ENCODE peak calls at places on chromosomes 6 and 20, in nine cellular contexts. S is suprapubic skin, P is neural crest cell, E is GM23338, D is HFFc6, U is HCT116, I is BJ, V is HL-60, N is prostate gland. J is an unnamed sample.

GRCh38 chr20:8438748-8439147 is 306.7 kb downstream of the PLCB1 start:
- DNase-seq in N (no peak), D (no peak), P (no peak), E (no peak), I (no peak), V (no peak), S (no peak), U (no peak), J (no peak)

GRCh38 chr6:26329763-26330511 is 35.1 kb upstream of the BTN3A2 start:
- DNase-seq in I (no peak), P (peak), N (no peak), E (peak), U (no peak), S (no peak), D (peak), V (peak), J (no peak)

GRCh38 chr6:149114167-149114566 is 203.3 kb upstream of the TAB2 start:
- DNase-seq in I (no peak), N (no peak), D (no peak), V (no peak), U (no peak), P (no peak), S (no peak), E (no peak), J (no peak)

GRCh38 chr20:61959301-61959700 is 106.4 kb downstream of the TAF4 start:
- DNase-seq in E (peak), D (no peak), U (peak), S (no peak), P (no peak), N (no peak), V (no peak), I (no peak), J (peak)

GRCh38 chr6:87196275-87196842 is 41.0 kb downstream of the ZNF292 start:
- DNase-seq in I (no peak), N (no peak), U (no peak), V (no peak), E (no peak), S (no peak), P (no peak), D (peak), J (no peak)

GRCh38 chr6:166490671-166491500 is 95.6 kb downstream of the RAMACL start:
- DNase-seq in S (no peak), U (no peak), V (no peak), N (no peak), E (no peak), P (no peak), D (no peak), I (no peak), J (no peak)

GRCh38 chr6:139135578-139136545 is 982 bp downstream of the HECA start:
- DNase-seq in I (no peak), D (no peak), P (peak), N (peak), V (peak), U (no peak), S (peak), E (peak), J (peak)

GRCh38 chr6:160388922-160389321 is 40.7 kb downstream of the SLC22A3 start:
- DNase-seq in N (no peak), E (no peak), D (no peak), I (no peak), P (no peak), S (no peak), V (no peak), U (no peak), J (peak)

GRCh38 chr6:128443553-128443952 is 76.8 kb downstream of the PTPRK start:
- DNase-seq in U (no peak), N (no peak), S (no peak), E (no peak), V (no peak), I (no peak), P (no peak), D (no peak), J (no peak)

GRCh38 chr20:34736106-34736505 is 32.0 kb downstream of the TP53INP2 start:
- DNase-seq in D (no peak), S (no peak), V (no peak), P (no peak), N (no peak), I (no peak), E (no peak), U (no peak), J (no peak)

GRCh38 chr20:18722381-18722780 is 91.2 kb upstream of the SCP2D1 start:
- DNase-seq in E (no peak), N (no peak), V (no peak), U (no peak), I (no peak), S (no peak), D (no peak), P (no peak), J (no peak)

GRCh38 chr20:13205848-13206434 is 15.1 kb upstream of the ISM1 start:
- DNase-seq in E (no peak), U (no peak), V (no peak), D (no peak), I (no peak), P (no peak), S (no peak), N (no peak), J (peak)

GRCh38 chr6:49606696-49607390 is 29.8 kb downstream of the RHAG start:
- DNase-seq in S (no peak), E (peak), N (peak), D (peak), U (peak), I (peak), P (peak), V (peak), J (peak)

GRCh38 chr20:23265226-23265625 is 85.4 kb upstream of the NXT1 start:
- DNase-seq in N (no peak), D (no peak), P (no peak), I (no peak), U (no peak), S (peak), V (no peak), E (no peak), J (no peak)

GRCh38 chr6:168377856-168378832 is 58.6 kb upstream of the DACT2 start:
- DNase-seq in E (no peak), S (peak), D (no peak), P (no peak), V (no peak), I (no peak), U (no peak), N (no peak), J (no peak)

GRCh38 chr20:16106191-16106849 is 466.9 kb downstream of the KIF16B start:
- DNase-seq in U (no peak), P (no peak), V (no peak), I (no peak), E (no peak), S (no peak), D (no peak), N (no peak), J (no peak)

GRCh38 chr6:90936286-90936685 is 349.4 kb upstream of the MAP3K7 start:
- DNase-seq in I (no peak), D (no peak), V (no peak), E (no peak), N (no peak), P (no peak), U (no peak), S (no peak), J (no peak)

GRCh38 chr6:7629321-7629720 is 39.3 kb downstream of the SNRNP48 start:
- DNase-seq in V (no peak), D (peak), U (no peak), S (no peak), E (no peak), I (no peak), N (no peak), P (no peak), J (no peak)

GRCh38 chr6:132456700-132457143 is 55.4 kb upstream of the MOXD1 start:
- DNase-seq in V (peak), N (no peak), S (no peak), U (no peak), E (no peak), P (no peak), D (peak), I (no peak), J (no peak)

GRCh38 chr20:41201760-41202159 is 64.4 kb downstream of the PLCG1 start:
- DNase-seq in D (no peak), V (no peak), P (no peak), N (no peak), S (no peak), I (no peak), E (no peak), U (no peak), J (no peak)

GRCh38 chr6:17758113-17758512 is 51.4 kb upstream of the NUP153 start:
- DNase-seq in D (no peak), N (no peak), V (no peak), E (no peak), P (no peak), U (no peak), S (no peak), I (no peak), J (no peak)

GRCh38 chr20:41424025-41424424 is 57.4 kb upstream of the EMILIN3 start:
- DNase-seq in I (no peak), P (no peak), E (no peak), S (no peak), N (no peak), V (no peak), D (no peak), U (no peak), J (no peak)

GRCh38 chr6:75098709-75099108 is 107.1 kb downstream of the COL12A1 start:
- DNase-seq in D (peak), I (peak), S (no peak), N (no peak), U (peak), V (no peak), P (no peak), E (no peak), J (peak)

GRCh38 chr6:17987576-17988421 is at the start of gene KIF13A:
- DNase-seq in D (peak), N (peak), V (peak), U (no peak), E (peak), P (peak), S (peak), I (no peak), J (peak)

GRCh38 chr20:49245921-49246740 is 26.9 kb downstream of the DDX27 start:
- DNase-seq in D (peak), E (peak), V (peak), P (no peak), S (no peak), I (no peak), U (peak), N (peak), J (peak)

GRCh38 chr20:57211949-57212889 is 54.2 kb downstream of the BMP7 start:
- DNase-seq in E (peak), N (peak), S (peak), D (peak), P (peak), I (no peak), U (peak), V (no peak), J (peak)

GRCh38 chr6:125906158-125906998 is 50.2 kb upstream of the HINT3 start:
- DNase-seq in N (no peak), D (peak), P (peak), S (no peak), V (peak), I (no peak), U (peak), E (peak), J (no peak)

GRCh38 chr6:108798672-108799355 is 49.4 kb upstream of the ARMC2 start:
- DNase-seq in V (peak), E (peak), I (no peak), N (no peak), D (no peak), U (no peak), P (no peak), S (no peak), J (no peak)

GRCh38 chr20:49811825-49812462 is 684 bp upstream of the SLC9A8 start:
- DNase-seq in I (no peak), U (no peak), V (no peak), E (no peak), D (peak), N (no peak), S (no peak), P (no peak), J (peak)

GRCh38 chr20:43926287-43926686 is 11.6 kb downstream of the TOX2 start:
- DNase-seq in I (no peak), P (no peak), D (no peak), U (no peak), V (no peak), E (no peak), N (no peak), S (no peak), J (no peak)

GRCh38 chr6:126188271-126188909 is 151.5 kb upstream of the CENPW start:
- DNase-seq in V (no peak), I (peak), E (no peak), U (no peak), D (peak), P (no peak), N (no peak), S (no peak), J (no peak)

GRCh38 chr20:47392015-47392720 is 35.7 kb upstream of the ZMYND8 start:
- DNase-seq in S (no peak), P (no peak), I (peak), D (peak), E (peak), V (peak), N (no peak), U (peak), J (peak)

GRCh38 chr6:42315991-42316378 is 98.3 kb upstream of the MRPS10 start:
- DNase-seq in D (peak), N (no peak), S (no peak), I (peak), E (peak), V (peak), P (no peak), U (peak), J (peak)

GRCh38 chr6:38337819-38338465 is 301.8 kb downstream of the BTBD9 start:
- DNase-seq in I (peak), E (no peak), S (no peak), N (no peak), V (no peak), D (peak), P (no peak), U (peak), J (peak)
- TF ChIP-seq CTCF in I (peak), E (no peak), S (no peak), N (no peak), V (no peak), D (peak), P (peak), U (no peak), J (no peak)

DNA sequence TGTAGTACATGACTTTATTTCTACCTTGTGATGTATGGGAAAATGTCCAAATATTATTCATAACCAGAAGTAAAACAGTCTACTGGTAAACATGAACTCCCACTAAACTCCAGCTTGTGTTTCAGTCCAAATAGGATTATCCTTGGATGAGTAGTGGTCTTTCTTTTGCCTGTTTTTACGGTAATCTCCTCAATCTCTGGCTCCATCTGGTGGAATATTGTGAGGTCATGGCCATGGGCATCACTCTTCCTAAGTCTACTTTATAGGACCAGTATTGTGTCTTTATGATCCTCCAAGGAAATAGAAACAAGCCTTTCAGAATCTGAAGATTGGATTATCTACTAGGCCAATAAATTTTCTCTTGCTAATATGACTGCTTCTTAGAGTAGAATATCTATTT is 505.0 kb downstream of the BMP2 start:
- DNase-seq in S (no peak), I (no peak), P (no peak), V (no peak), E (peak), N (no peak), U (no peak), D (no peak), J (no peak)
- TF ChIP-seq CTCF in S (no peak), I (no peak), P (peak), V (no peak), E (peak), N (no peak), U (no peak), D (no peak), J (peak)

DNA sequence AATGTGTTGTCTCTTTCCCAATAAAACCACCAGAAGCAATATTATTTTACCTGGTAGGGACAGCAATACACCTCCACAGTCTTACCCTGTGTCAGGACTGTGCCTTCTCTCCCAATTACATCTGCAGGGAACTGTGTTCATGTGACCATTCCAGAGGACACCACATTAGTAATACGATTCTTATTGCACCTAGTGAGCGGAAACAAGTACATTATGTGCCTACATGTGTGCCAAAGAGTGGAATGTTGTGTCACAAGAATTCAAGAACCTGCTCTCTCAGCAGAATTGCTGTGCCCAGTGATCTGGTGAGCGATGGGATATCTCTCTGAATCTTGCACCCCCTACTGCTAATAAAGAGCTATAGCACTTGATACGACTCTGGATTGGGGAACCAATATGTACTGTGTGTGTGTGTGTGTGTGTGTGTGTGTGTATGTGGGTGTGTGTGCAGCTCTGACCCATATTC is 57.4 kb upstream of the FOXC1 start:
- DNase-seq in V (no peak), N (no peak), D (peak), E (peak), S (no peak), P (no peak), U (peak), I (no peak), J (peak)
- TF ChIP-seq CTCF in V (no peak), N (no peak), D (peak), E (peak), S (no peak), P (peak), U (peak), I (peak), J (no peak)

GRCh38 chr6:57040011-57040410 is 6.5 kb upstream of the KIAA1586 start:
- DNase-seq in V (peak), N (no peak), I (no peak), U (peak), P (no peak), S (no peak), D (no peak), E (peak), J (no peak)
- TF ChIP-seq CTCF in V (peak), N (no peak), I (no peak), U (peak), P (no peak), S (no peak), D (no peak), E (peak), J (no peak)